ENCODE peak calls at places on chromosomes 2 and 18, in eight cellular contexts. One of them, this sample, is unnamed.

GRCh38 chr2:96116424-96116878 is at the start of gene ADRA2B:
- DNase-seq in heart left ventricle: peak
- DNase-seq in GM20000: peak
- DNase-seq in osteocyte: no peak
- DNase-seq in GM12865: peak
- DNase-seq in GM12878: no peak
- DNase-seq in fibroblast of pulmonary artery: no peak
- DNase-seq in MM.1S: peak
- DNase-seq in this sample: peak

GRCh38 chr2:174586418-174586817 is 11.2 kb downstream of the WIPF1 start:
- DNase-seq in heart left ventricle: no peak
- DNase-seq in GM20000: no peak
- DNase-seq in osteocyte: no peak
- DNase-seq in GM12865: no peak
- DNase-seq in GM12878: no peak
- DNase-seq in fibroblast of pulmonary artery: no peak
- DNase-seq in MM.1S: no peak
- DNase-seq in this sample: no peak

GRCh38 chr18:46250084-46250811 is 146.1 kb downstream of the HAUS1 start:
- DNase-seq in heart left ventricle: no peak
- DNase-seq in GM20000: peak
- DNase-seq in osteocyte: no peak
- DNase-seq in GM12865: peak
- DNase-seq in GM12878: peak
- DNase-seq in fibroblast of pulmonary artery: peak
- DNase-seq in MM.1S: peak
- DNase-seq in this sample: peak

GRCh38 chr2:145094353-145094752 is 574.4 kb upstream of the ZEB2 start:
- DNase-seq in heart left ventricle: no peak
- DNase-seq in GM20000: no peak
- DNase-seq in osteocyte: no peak
- DNase-seq in GM12865: no peak
- DNase-seq in GM12878: no peak
- DNase-seq in fibroblast of pulmonary artery: peak
- DNase-seq in MM.1S: no peak
- DNase-seq in this sample: no peak

GRCh38 chr18:46341989-46342525 is 237.9 kb downstream of the HAUS1 start:
- DNase-seq in heart left ventricle: no peak
- DNase-seq in GM20000: no peak
- DNase-seq in osteocyte: no peak
- DNase-seq in GM12865: no peak
- DNase-seq in GM12878: no peak
- DNase-seq in fibroblast of pulmonary artery: no peak
- DNase-seq in MM.1S: no peak
- DNase-seq in this sample: no peak

GRCh38 chr2:109433926-109434325 is 179.8 kb downstream of the SEPTIN10 start:
- DNase-seq in heart left ventricle: no peak
- DNase-seq in GM20000: no peak
- DNase-seq in osteocyte: no peak
- DNase-seq in GM12865: no peak
- DNase-seq in GM12878: no peak
- DNase-seq in fibroblast of pulmonary artery: no peak
- DNase-seq in MM.1S: no peak
- DNase-seq in this sample: no peak

GRCh38 chr2:45293182-45293581 is 283.9 kb upstream of the SIX2 start:
- DNase-seq in heart left ventricle: no peak
- DNase-seq in GM20000: no peak
- DNase-seq in osteocyte: no peak
- DNase-seq in GM12865: no peak
- DNase-seq in GM12878: no peak
- DNase-seq in fibroblast of pulmonary artery: peak
- DNase-seq in MM.1S: no peak
- DNase-seq in this sample: no peak

GRCh38 chr2:47803363-47803762 is 20.4 kb downstream of the MSH6 start:
- DNase-seq in heart left ventricle: no peak
- DNase-seq in GM20000: no peak
- DNase-seq in osteocyte: no peak
- DNase-seq in GM12865: no peak
- DNase-seq in GM12878: no peak
- DNase-seq in fibroblast of pulmonary artery: no peak
- DNase-seq in MM.1S: no peak
- DNase-seq in this sample: no peak

GRCh38 chr2:165406053-165406628 is 63.4 kb upstream of the CSRNP3 start:
- DNase-seq in heart left ventricle: no peak
- DNase-seq in GM20000: no peak
- DNase-seq in osteocyte: no peak
- DNase-seq in GM12865: no peak
- DNase-seq in GM12878: no peak
- DNase-seq in fibroblast of pulmonary artery: no peak
- DNase-seq in MM.1S: no peak
- DNase-seq in this sample: no peak

GRCh38 chr2:240812301-240812680 is 7.7 kb downstream of the KIF1A start:
- DNase-seq in heart left ventricle: no peak
- DNase-seq in GM20000: no peak
- DNase-seq in osteocyte: peak
- DNase-seq in GM12865: no peak
- DNase-seq in GM12878: no peak
- DNase-seq in fibroblast of pulmonary artery: no peak
- DNase-seq in MM.1S: no peak
- DNase-seq in this sample: no peak

GRCh38 chr2:152050345-152050744 is 48.5 kb downstream of the CACNB4 start:
- DNase-seq in heart left ventricle: no peak
- DNase-seq in GM20000: no peak
- DNase-seq in osteocyte: no peak
- DNase-seq in GM12865: no peak
- DNase-seq in GM12878: no peak
- DNase-seq in fibroblast of pulmonary artery: no peak
- DNase-seq in MM.1S: no peak
- DNase-seq in this sample: no peak

GRCh38 chr2:241637233-241638062 is at the start of gene ATG4B:
- DNase-seq in heart left ventricle: peak
- DNase-seq in GM20000: peak
- DNase-seq in osteocyte: peak
- DNase-seq in GM12865: peak
- DNase-seq in GM12878: peak
- DNase-seq in fibroblast of pulmonary artery: peak
- DNase-seq in MM.1S: peak
- DNase-seq in this sample: peak

GRCh38 chr2:45316576-45317338 is 294.3 kb downstream of the SRBD1 start:
- DNase-seq in heart left ventricle: no peak
- DNase-seq in GM20000: no peak
- DNase-seq in osteocyte: no peak
- DNase-seq in GM12865: no peak
- DNase-seq in GM12878: no peak
- DNase-seq in fibroblast of pulmonary artery: no peak
- DNase-seq in MM.1S: no peak
- DNase-seq in this sample: no peak

GRCh38 chr2:9095690-9096089 is 92.2 kb upstream of the MBOAT2 start:
- DNase-seq in heart left ventricle: peak
- DNase-seq in GM20000: no peak
- DNase-seq in osteocyte: no peak
- DNase-seq in GM12865: no peak
- DNase-seq in GM12878: no peak
- DNase-seq in fibroblast of pulmonary artery: peak
- DNase-seq in MM.1S: no peak
- DNase-seq in this sample: no peak

GRCh38 chr2:121096611-121097010 is 188.4 kb downstream of the TFCP2L1 start:
- DNase-seq in heart left ventricle: no peak
- DNase-seq in GM20000: no peak
- DNase-seq in osteocyte: no peak
- DNase-seq in GM12865: no peak
- DNase-seq in GM12878: no peak
- DNase-seq in fibroblast of pulmonary artery: no peak
- DNase-seq in MM.1S: peak
- DNase-seq in this sample: no peak

GRCh38 chr2:136080114-136080513 is 37.8 kb downstream of the CXCR4 start:
- DNase-seq in heart left ventricle: no peak
- DNase-seq in GM20000: no peak
- DNase-seq in osteocyte: no peak
- DNase-seq in GM12865: no peak
- DNase-seq in GM12878: no peak
- DNase-seq in fibroblast of pulmonary artery: no peak
- DNase-seq in MM.1S: no peak
- DNase-seq in this sample: no peak

GRCh38 chr2:109128048-109128465 is 948 bp upstream of the SH3RF3 start:
- DNase-seq in heart left ventricle: peak
- DNase-seq in GM20000: peak
- DNase-seq in osteocyte: peak
- DNase-seq in GM12865: peak
- DNase-seq in GM12878: no peak
- DNase-seq in fibroblast of pulmonary artery: peak
- DNase-seq in MM.1S: peak
- DNase-seq in this sample: peak

GRCh38 chr2:69744456-69744855 is 2.5 kb downstream of the ANXA4 start:
- DNase-seq in heart left ventricle: no peak
- DNase-seq in GM20000: no peak
- DNase-seq in osteocyte: no peak
- DNase-seq in GM12865: no peak
- DNase-seq in GM12878: no peak
- DNase-seq in fibroblast of pulmonary artery: no peak
- DNase-seq in MM.1S: no peak
- DNase-seq in this sample: no peak

GRCh38 chr18:59070181-59070912 is 69.3 kb upstream of the SEC11C start:
- DNase-seq in heart left ventricle: peak
- DNase-seq in GM20000: peak
- DNase-seq in osteocyte: peak
- DNase-seq in GM12865: peak
- DNase-seq in GM12878: no peak
- DNase-seq in fibroblast of pulmonary artery: peak
- DNase-seq in MM.1S: peak
- DNase-seq in this sample: peak

GRCh38 chr2:111698743-111699554 is 185.0 kb downstream of the ANAPC1 start:
- DNase-seq in heart left ventricle: peak
- DNase-seq in GM20000: no peak
- DNase-seq in osteocyte: peak
- DNase-seq in GM12865: peak
- DNase-seq in GM12878: no peak
- DNase-seq in fibroblast of pulmonary artery: peak
- DNase-seq in MM.1S: peak
- DNase-seq in this sample: no peak
- TF ChIP-seq CTCF in heart left ventricle: no peak
- TF ChIP-seq CTCF in GM20000: no peak
- TF ChIP-seq CTCF in osteocyte: peak
- TF ChIP-seq CTCF in GM12865: peak
- TF ChIP-seq CTCF in GM12878: peak
- TF ChIP-seq CTCF in fibroblast of pulmonary artery: peak
- TF ChIP-seq CTCF in MM.1S: peak
- TF ChIP-seq CTCF in this sample: peak

GRCh38 chr18:26804474-26804873 is 61.0 kb downstream of the AQP4 start:
- DNase-seq in heart left ventricle: peak
- DNase-seq in GM20000: no peak
- DNase-seq in osteocyte: no peak
- DNase-seq in GM12865: peak
- DNase-seq in GM12878: no peak
- DNase-seq in fibroblast of pulmonary artery: no peak
- DNase-seq in MM.1S: no peak
- DNase-seq in this sample: no peak
- TF ChIP-seq CTCF in heart left ventricle: peak
- TF ChIP-seq CTCF in GM20000: peak
- TF ChIP-seq CTCF in osteocyte: peak
- TF ChIP-seq CTCF in GM12865: peak
- TF ChIP-seq CTCF in GM12878: peak
- TF ChIP-seq CTCF in fibroblast of pulmonary artery: no peak
- TF ChIP-seq CTCF in MM.1S: peak
- TF ChIP-seq CTCF in this sample: no peak

GRCh38 chr18:51137891-51138290 is 59.6 kb downstream of the MEX3C start:
- DNase-seq in heart left ventricle: no peak
- DNase-seq in GM20000: no peak
- DNase-seq in osteocyte: peak
- DNase-seq in GM12865: no peak
- DNase-seq in GM12878: no peak
- DNase-seq in fibroblast of pulmonary artery: no peak
- DNase-seq in MM.1S: no peak
- DNase-seq in this sample: no peak

GRCh38 chr18:51134721-51135120 is 62.8 kb downstream of the MEX3C start:
- DNase-seq in heart left ventricle: no peak
- DNase-seq in GM20000: no peak
- DNase-seq in osteocyte: peak
- DNase-seq in GM12865: no peak
- DNase-seq in GM12878: no peak
- DNase-seq in fibroblast of pulmonary artery: no peak
- DNase-seq in MM.1S: no peak
- DNase-seq in this sample: no peak

GRCh38 chr18:51135361-51135760 is 62.1 kb downstream of the MEX3C start:
- DNase-seq in heart left ventricle: no peak
- DNase-seq in GM20000: no peak
- DNase-seq in osteocyte: peak
- DNase-seq in GM12865: no peak
- DNase-seq in GM12878: no peak
- DNase-seq in fibroblast of pulmonary artery: peak
- DNase-seq in MM.1S: no peak
- DNase-seq in this sample: no peak

GRCh38 chr18:51137051-51137729 is 60.3 kb downstream of the MEX3C start:
- DNase-seq in heart left ventricle: no peak
- DNase-seq in GM20000: no peak
- DNase-seq in osteocyte: peak
- DNase-seq in GM12865: no peak
- DNase-seq in GM12878: no peak
- DNase-seq in fibroblast of pulmonary artery: no peak
- DNase-seq in MM.1S: no peak
- DNase-seq in this sample: no peak

DNA sequence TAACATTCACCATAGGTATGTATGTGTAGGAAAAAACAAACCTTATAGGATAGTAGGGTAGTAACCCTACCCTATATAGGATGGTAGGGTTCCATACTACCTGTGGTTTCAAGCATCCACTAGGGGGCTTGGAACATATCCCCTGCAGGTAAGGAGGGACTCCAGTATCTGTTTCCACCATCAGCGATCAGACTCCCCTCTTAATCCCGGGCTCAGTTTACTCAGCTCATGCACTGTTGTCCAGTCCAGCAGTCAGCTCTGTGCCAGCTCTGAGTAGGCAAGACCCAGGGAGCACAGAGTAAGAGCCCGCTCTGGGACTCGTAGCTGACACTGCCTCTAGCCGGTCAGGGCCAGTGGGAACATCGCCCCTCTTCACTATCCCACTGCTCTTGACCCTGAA is 61.7 kb downstream of the MEX3C start:
- DNase-seq in heart left ventricle: no peak
- DNase-seq in GM20000: no peak
- DNase-seq in osteocyte: no peak
- DNase-seq in GM12865: peak
- DNase-seq in GM12878: no peak
- DNase-seq in fibroblast of pulmonary artery: no peak
- DNase-seq in MM.1S: no peak
- DNase-seq in this sample: no peak
- TF ChIP-seq CTCF in heart left ventricle: no peak
- TF ChIP-seq CTCF in GM20000: peak
- TF ChIP-seq CTCF in osteocyte: peak
- TF ChIP-seq CTCF in GM12865: peak
- TF ChIP-seq CTCF in GM12878: peak
- TF ChIP-seq CTCF in fibroblast of pulmonary artery: peak
- TF ChIP-seq CTCF in MM.1S: peak
- TF ChIP-seq CTCF in this sample: no peak

DNA sequence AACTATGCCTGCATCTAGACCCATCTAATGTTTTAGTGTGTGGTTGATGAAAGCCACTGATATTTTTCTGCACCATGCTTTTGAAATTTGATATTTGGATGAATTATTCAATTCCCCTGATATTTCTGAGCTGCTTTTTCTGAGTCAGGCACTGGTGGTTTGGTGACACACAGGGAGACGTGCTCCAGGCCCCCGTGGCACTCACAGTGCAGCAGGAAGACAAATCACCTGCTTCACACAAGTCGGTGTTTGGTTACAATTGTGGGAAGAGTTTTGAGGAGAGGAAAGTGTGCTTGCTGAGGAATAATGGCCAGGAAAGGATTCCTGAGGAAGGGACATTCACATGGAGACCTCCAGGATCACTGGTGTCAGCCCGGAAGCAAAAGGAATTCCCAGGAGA is 179.7 kb downstream of the ACKR3 start:
- DNase-seq in heart left ventricle: no peak
- DNase-seq in GM20000: no peak
- DNase-seq in osteocyte: no peak
- DNase-seq in GM12865: no peak
- DNase-seq in GM12878: no peak
- DNase-seq in fibroblast of pulmonary artery: no peak
- DNase-seq in MM.1S: no peak
- DNase-seq in this sample: no peak
- TF ChIP-seq CTCF in heart left ventricle: no peak
- TF ChIP-seq CTCF in GM20000: no peak
- TF ChIP-seq CTCF in osteocyte: no peak
- TF ChIP-seq CTCF in GM12865: no peak
- TF ChIP-seq CTCF in GM12878: no peak
- TF ChIP-seq CTCF in fibroblast of pulmonary artery: no peak
- TF ChIP-seq CTCF in MM.1S: no peak
- TF ChIP-seq CTCF in this sample: no peak

This sample was measured in GM13976.